ENCODE peak calls at places on chromosomes 7 and 10, in four cellular contexts. M is SW480; U is left colon; L is stimulated activated CD4-positive, alpha-beta T cell treated with anti-CD3 and anti-CD28 coated beads, TNF-alpha, amount 100 ng/mL, for 4 hours. F is an unnamed sample.

GRCh38 chr10:93363891-93364648 is 118.1 kb downstream of the MYOF start:
- DNase-seq in M (no peak), U (peak), L (no peak), F (no peak)

GRCh38 chr7:36895112-36895511 is 170.8 kb upstream of the AOAH start:
- DNase-seq in M (no peak), L (no peak), U (no peak), F (no peak)

GRCh38 chr7:155682484-155682883 is 38.0 kb downstream of the RBM33 start:
- DNase-seq in U (no peak), M (no peak), L (no peak), F (peak)

GRCh38 chr10:32795598-32796183 is 162.3 kb downstream of the ITGB1 start:
- DNase-seq in U (no peak), L (no peak), M (peak), F (peak)

GRCh38 chr7:138833596-138833995 is 35.6 kb upstream of the ATP6V0A4 start:
- DNase-seq in L (no peak), U (no peak), M (no peak), F (no peak)

GRCh38 chr7:24227603-24228359 is 56.2 kb upstream of the NPY start:
- DNase-seq in M (no peak), U (no peak), L (no peak), F (no peak)

GRCh38 chr10:19204239-19204917 is 155.8 kb downstream of the MALRD1 start:
- DNase-seq in M (no peak), U (no peak), L (no peak), F (no peak)

GRCh38 chr10:92342801-92343200 is 51.8 kb downstream of the MARCHF5 start:
- DNase-seq in M (no peak), L (no peak), U (no peak), F (no peak)

GRCh38 chr10:6348091-6348862 is 145.5 kb downstream of the PFKFB3 start:
- DNase-seq in M (no peak), L (peak), U (peak), F (peak)

GRCh38 chr7:116138202-116138801 is 72.0 kb upstream of the TES start:
- DNase-seq in M (peak), U (no peak), L (no peak), F (peak)

GRCh38 chr7:12550956-12551355 is 19.6 kb upstream of the SCIN start:
- DNase-seq in U (no peak), L (no peak), M (no peak), F (no peak)

GRCh38 chr10:43128958-43129706 is 9.1 kb upstream of the CSGALNACT2 start:
- DNase-seq in M (peak), L (no peak), U (no peak), F (no peak)

GRCh38 chr10:121596668-121597503 is 1.4 kb downstream of the FGFR2 start:
- DNase-seq in M (peak), L (no peak), U (peak), F (peak)

GRCh38 chr10:92593553-92594046 is 670 bp downstream of the KIF11 start:
- DNase-seq in M (no peak), L (no peak), U (no peak), F (no peak)

GRCh38 chr7:27167916-27168264 is 2.6 kb upstream of the HOXA9 start:
- DNase-seq in M (peak), U (no peak), L (no peak), F (no peak)

GRCh38 chr10:78462221-78462620 is 428.6 kb downstream of the RPS24 start:
- DNase-seq in L (no peak), U (no peak), M (no peak), F (no peak)

GRCh38 chr10:12748186-12748585 is 253.3 kb downstream of the CCDC3 start:
- DNase-seq in M (no peak), L (no peak), U (no peak), F (no peak)